ENCODE peak calls at places on chromosomes 1 and 21, in seven cellular contexts. T, H, A, K, E, X and Z are unnamed samples.
A peak's percentile ranks its signal among the peaks of the same experiment; 100 is the strongest.

GRCh38 chr1:61612600-61612999 is 112.3 kb downstream of the TM2D1 start:
- DNase-seq in H (no peak), T (peak; percentile 6), X (no peak), K (no peak), A (no peak), E (no peak), Z (no peak)

GRCh38 chr1:95863086-95863485 is 629.1 kb downstream of the RWDD3 start:
- DNase-seq in K (no peak), T (no peak), A (no peak), H (no peak), E (no peak), X (no peak), Z (no peak)

GRCh38 chr1:200367841-200368534 is 41.8 kb downstream of the ZNF281 start:
- DNase-seq in T (peak; percentile 29), K (no peak), H (no peak), A (no peak), E (no peak), X (no peak), Z (no peak)

GRCh38 chr1:228958121-228958520 is 222.8 kb downstream of the RHOU start:
- DNase-seq in A (no peak), T (no peak), X (no peak), E (no peak), K (no peak), H (no peak), Z (no peak)

GRCh38 chr1:115757866-115758265 is 10.6 kb downstream of the CASQ2 start:
- DNase-seq in X (no peak), H (no peak), A (no peak), T (no peak), E (no peak), K (no peak), Z (no peak)

GRCh38 chr1:192557841-192558595 is 17.6 kb upstream of the RGS1 start:
- DNase-seq in H (no peak), A (no peak), T (no peak), X (no peak), K (no peak), E (no peak), Z (no peak)

GRCh38 chr1:235714205-235714897 is 64.8 kb upstream of the GNG4 start:
- DNase-seq in X (peak; percentile 77), T (no peak), E (no peak), K (no peak), H (no peak), A (no peak), Z (no peak)

GRCh38 chr1:182473553-182473952 is 23.6 kb downstream of the RGSL1 start:
- DNase-seq in E (no peak), A (no peak), H (no peak), K (no peak), X (no peak), T (no peak), Z (no peak)

GRCh38 chr1:55334140-55334539 is 119.0 kb upstream of the USP24 start:
- DNase-seq in H (no peak), T (no peak), A (no peak), X (no peak), K (no peak), E (no peak), Z (no peak)

GRCh38 chr1:163703794-163704193 is 382.0 kb downstream of the NUF2 start:
- DNase-seq in H (no peak), E (no peak), A (no peak), K (no peak), T (no peak), X (no peak), Z (no peak)

GRCh38 chr1:183403386-183403957 is 14.7 kb downstream of the NMNAT2 start:
- DNase-seq in X (no peak), H (no peak), K (no peak), A (no peak), E (no peak), T (no peak), Z (no peak)

GRCh38 chr1:209630383-209631219 is 21.6 kb downstream of the LAMB3 start:
- DNase-seq in X (no peak), T (no peak), H (no peak), A (no peak), K (no peak), E (no peak), Z (no peak)

GRCh38 chr21:23963454-23963853 is 1643.8 kb downstream of the MRPL39 start:
- DNase-seq in E (no peak), T (no peak), A (no peak), H (no peak), K (no peak), X (peak; percentile 79), Z (no peak)

GRCh38 chr1:203663820-203664219 is 37.2 kb downstream of the ATP2B4 start:
- DNase-seq in H (no peak), K (no peak), E (no peak), A (no peak), X (no peak), T (no peak), Z (no peak)

GRCh38 chr1:2632561-2633361 is at the start of gene MMEL1:
- DNase-seq in A (no peak), E (no peak), X (no peak), T (no peak), H (peak; percentile 58), K (no peak), Z (no peak)

GRCh38 chr1:83606416-83606955 is 392.4 kb downstream of the TTLL7 start:
- DNase-seq in A (no peak), X (no peak), H (no peak), T (no peak), E (no peak), K (no peak), Z (no peak)

GRCh38 chr1:172549621-172550280 is 16.8 kb downstream of the SUCO start:
- DNase-seq in A (no peak), K (no peak), X (no peak), E (no peak), H (no peak), T (no peak), Z (no peak)

GRCh38 chr1:179217943-179218507 is 11.5 kb downstream of the ABL2 start:
- DNase-seq in A (no peak), T (peak; percentile 53), H (no peak), X (no peak), E (no peak), K (no peak), Z (no peak)

GRCh38 chr1:203153051-203153988 is 22.3 kb downstream of the MYBPH start:
- DNase-seq in E (no peak), A (no peak), X (no peak), H (no peak), T (no peak), K (no peak), Z (no peak)

GRCh38 chr1:93079685-93080141 is 630 bp downstream of the MTF2 start:
- DNase-seq in A (peak; percentile 5), X (no peak), H (peak; percentile 23), T (peak; percentile 9), E (no peak), K (peak; percentile 2), Z (peak; percentile 43)

GRCh38 chr1:15662539-15662938 is 21.6 kb upstream of the PLEKHM2 start:
- DNase-seq in X (no peak), H (no peak), A (no peak), E (no peak), K (no peak), T (no peak), Z (no peak)

GRCh38 chr1:248821101-248821500 is 4.6 kb downstream of the SH3BP5L start:
- DNase-seq in T (no peak), X (no peak), E (no peak), H (no peak), A (no peak), K (no peak), Z (no peak)

GRCh38 chr1:2208309-2209239 is 14.0 kb upstream of the FAAP20 start:
- DNase-seq in T (peak; percentile 86), H (peak; percentile 62), E (no peak), X (no peak), K (no peak), A (no peak), Z (no peak)

GRCh38 chr1:162632234-162632666 is at the start of gene DDR2:
- DNase-seq in H (peak; percentile 58), T (peak; percentile 59), A (no peak), K (no peak), X (no peak), E (no peak), Z (no peak)

GRCh38 chr1:174871886-174872285 is 127.9 kb upstream of the CACYBP start:
- DNase-seq in H (no peak), K (no peak), E (no peak), A (no peak), X (no peak), T (no peak), Z (peak; percentile 37)

GRCh38 chr1:155976062-155976912 is 2.1 kb downstream of the ARHGEF2 start:
- DNase-seq in H (peak; percentile 73), X (no peak), A (peak; percentile 33), E (no peak), K (peak; percentile 73), T (peak; percentile 46), Z (peak; percentile 62)

GRCh38 chr1:66214901-66215300 is 319.1 kb upstream of the SGIP1 start:
- DNase-seq in T (no peak), K (peak; percentile 4), X (peak; percentile 88), E (no peak), A (peak; percentile 21), H (no peak), Z (peak; percentile 15)

GRCh38 chr1:186255286-186255685 is 119.8 kb downstream of the TPR start:
- DNase-seq in A (no peak), K (no peak), T (no peak), H (no peak), X (no peak), E (no peak), Z (no peak)

GRCh38 chr1:193463518-193463917 is 277.1 kb upstream of the B3GALT2 start:
- DNase-seq in H (no peak), A (no peak), X (no peak), E (no peak), T (no peak), K (no peak), Z (no peak)

GRCh38 chr1:22503721-22504410 is 52.2 kb downstream of the ZBTB40 start:
- DNase-seq in K (no peak), E (no peak), X (no peak), A (no peak), H (no peak), T (no peak), Z (no peak)

GRCh38 chr1:32372149-32372756 is 9.9 kb downstream of the TSSK3 start:
- DNase-seq in T (no peak), X (no peak), A (peak; percentile 66), H (no peak), K (peak; percentile 35), E (no peak), Z (peak; percentile 75)

GRCh38 chr1:29521438-29521715 is 285.1 kb downstream of the PTPRU start:
- DNase-seq in A (no peak), T (no peak), H (no peak), E (no peak), X (no peak), K (no peak), Z (no peak)

GRCh38 chr1:224526771-224527170 is 89.3 kb upstream of the CNIH3 start:
- DNase-seq in X (no peak), K (no peak), T (no peak), E (no peak), H (no peak), A (no peak), Z (no peak)

GRCh38 chr1:30976143-30976542 is 67.6 kb upstream of the SDC3 start:
- DNase-seq in A (no peak), X (no peak), T (peak; percentile 27), K (no peak), E (no peak), H (no peak), Z (no peak)

GRCh38 chr21:45357436-45358260 is 47.3 kb upstream of the COL18A1 start:
- DNase-seq in T (peak; percentile 34), E (no peak), A (no peak), H (peak; percentile 24), K (no peak), X (no peak), Z (no peak)

GRCh38 chr1:79235221-79236002 is 228.9 kb upstream of the ADGRL4 start:
- DNase-seq in K (no peak), E (no peak), A (no peak), H (no peak), X (no peak), T (no peak), Z (no peak)

GRCh38 chr1:199007423-199007822 is 368.6 kb downstream of the PTPRC start:
- DNase-seq in K (no peak), H (no peak), X (no peak), T (peak; percentile 7), E (no peak), A (no peak), Z (no peak)